ENCODE peak calls at places on chromosome 4, in seven cellular contexts. I is trophoblast cell, D is mesendoderm, Y is H9, J is IMR-90, W is H1, H is neuronal stem cell. E is an unnamed sample. For H3K27me3, the result is how much of the 10 kb centered on the place peaks cover.

GRCh38 chr4:67580577-67580976 is 22.1 kb downstream of the STAP1 start:
- DNase-seq in H (no peak), W (no peak), Y (no peak), J (no peak), D (no peak), I (no peak), E (no peak)

GRCh38 chr4:33104190-33104773 is 2384.1 kb downstream of the PCDH7 start:
- DNase-seq in J (no peak), I (peak), H (no peak), W (no peak), D (no peak), Y (no peak), E (peak)

GRCh38 chr4:13704020-13704419 is 76.5 kb upstream of the BOD1L1 start:
- DNase-seq in W (no peak), Y (no peak), D (no peak), H (no peak), J (no peak), I (no peak), E (no peak)

GRCh38 chr4:31156221-31156620 is 436.1 kb downstream of the PCDH7 start:
- DNase-seq in I (no peak), Y (no peak), H (no peak), J (no peak), D (no peak), W (no peak), E (no peak)

GRCh38 chr4:17189322-17189721 is 290.9 kb upstream of the LDB2 start:
- DNase-seq in H (no peak), Y (no peak), D (no peak), J (peak), I (no peak), W (no peak), E (peak)

GRCh38 chr4:6327220-6327917 is 57.7 kb downstream of the WFS1 start:
- DNase-seq in H (peak), W (peak), J (peak), I (peak), Y (peak), D (peak), E (peak)

GRCh38 chr4:80195441-80196139 is 1.7 kb upstream of the PRDM8 start:
- DNase-seq in Y (no peak), J (no peak), D (no peak), I (no peak), W (no peak), H (no peak), E (no peak)

GRCh38 chr4:151238477-151238876 is 38.5 kb upstream of the PRSS48 start:
- DNase-seq in H (no peak), W (no peak), D (no peak), Y (no peak), I (no peak), J (peak), E (no peak)

GRCh38 chr4:171817026-171817425 is 3.8 kb downstream of the GALNTL6 start:
- DNase-seq in J (no peak), I (no peak), D (no peak), H (no peak), W (no peak), Y (no peak), E (no peak)

GRCh38 chr4:180141734-180142133 is 2101.5 kb upstream of the TENM3 start:
- DNase-seq in Y (no peak), H (no peak), D (no peak), I (no peak), W (no peak), J (no peak), E (no peak)

GRCh38 chr4:26321326-26322276 is 787 bp downstream of the RBPJ start:
- DNase-seq in D (peak), W (no peak), J (peak), H (no peak), Y (peak), I (no peak), E (peak)

GRCh38 chr4:135371137-135371536 is 1169.5 kb upstream of the PABPC4L start:
- DNase-seq in Y (peak), D (peak), H (no peak), J (no peak), W (peak), I (no peak), E (no peak)

GRCh38 chr4:81781824-81782223 is 310.1 kb upstream of the RASGEF1B start:
- DNase-seq in W (no peak), J (no peak), Y (no peak), D (no peak), H (no peak), I (no peak), E (no peak)

GRCh38 chr4:182922551-182923284 is 5.5 kb upstream of the DCTD start:
- DNase-seq in D (no peak), I (no peak), Y (no peak), W (no peak), J (peak), H (no peak), E (peak)

GRCh38 chr4:175947117-175947722 is 118.4 kb upstream of the WDR17 start:
- DNase-seq in W (no peak), H (no peak), D (peak), Y (no peak), J (peak), I (no peak), E (peak)

GRCh38 chr4:48909697-48910096 is 3.1 kb upstream of the OCIAD2 start:
- DNase-seq in I (peak), H (peak), W (peak), Y (peak), J (peak), D (peak), E (peak)

GRCh38 chr4:72568959-72569718 is at the start of gene ADAMTS3:
- DNase-seq in D (peak), H (peak), W (peak), Y (peak), I (peak), J (peak), E (peak)

GRCh38 chr4:3320361-3321023 is 27.7 kb downstream of the RGS12 start:
- DNase-seq in J (no peak), W (no peak), I (no peak), D (no peak), Y (peak), H (no peak), E (no peak)

GRCh38 chr4:161803171-161803570 is 360.6 kb downstream of the FSTL5 start:
- DNase-seq in H (no peak), Y (no peak), W (no peak), J (no peak), I (no peak), D (no peak), E (no peak)

GRCh38 chr4:189090174-189090814 is 850.4 kb upstream of the FRG1 start:
- DNase-seq in I (no peak), J (peak), H (peak), W (no peak), Y (peak), D (peak), E (peak)

GRCh38 chr4:37073226-37073840 is 171.2 kb upstream of the NWD2 start:
- DNase-seq in H (no peak), W (no peak), I (peak), D (no peak), Y (no peak), J (no peak), E (no peak)

GRCh38 chr4:38177035-38177791 is 217.0 kb downstream of the PTTG2 start:
- DNase-seq in H (no peak), I (no peak), D (no peak), Y (no peak), W (no peak), J (peak), E (no peak)

GRCh38 chr4:185054257-185054656 is 36.0 kb downstream of the HELT start:
- DNase-seq in H (no peak), D (no peak), W (no peak), Y (no peak), J (no peak), I (no peak), E (no peak)
- H3K27me3 ChIP-seq in H (under half), D (under half), W (under half), Y (under half), J (under half), I (under half), E (under half)

DNA sequence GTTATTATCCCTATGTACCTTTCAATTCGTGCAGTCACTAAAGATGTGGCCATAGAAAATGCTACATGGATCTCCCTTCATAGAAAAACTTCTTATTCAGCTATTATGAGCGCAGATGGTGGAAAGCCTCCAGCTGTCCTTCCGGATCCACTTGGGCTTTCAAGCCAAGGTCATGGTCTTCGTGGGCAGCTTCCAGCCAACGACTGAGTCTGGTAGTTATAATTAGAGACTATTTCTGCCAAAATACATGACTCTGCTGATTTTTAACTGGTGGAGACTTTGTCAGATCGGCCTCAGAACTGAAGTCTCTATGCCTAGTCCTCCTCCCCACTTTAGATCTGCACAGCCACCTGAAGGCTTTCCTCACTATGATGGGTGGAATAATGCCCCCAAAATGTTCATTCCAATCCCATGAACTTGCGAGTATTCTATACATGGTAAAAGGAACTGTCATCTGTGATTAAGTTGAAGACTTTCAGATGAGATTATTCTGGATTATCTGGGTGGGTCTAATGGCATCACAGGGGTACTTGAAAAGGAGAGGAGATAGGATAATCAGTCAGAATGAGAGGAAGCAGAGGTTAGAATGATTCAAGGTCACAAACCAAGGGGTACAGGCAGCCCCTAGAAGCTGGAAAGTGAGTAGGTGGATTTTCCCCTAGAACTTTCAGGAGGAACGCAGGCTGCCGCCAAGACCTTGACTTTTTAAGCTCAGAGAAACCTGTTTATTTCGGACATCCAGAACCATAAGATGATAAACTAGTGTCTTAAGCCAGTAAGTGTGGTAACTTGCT is 171.1 kb upstream of the CXCL13 start:
- DNase-seq in I (no peak), Y (no peak), D (no peak), J (no peak), W (no peak), H (no peak), E (no peak)
- H2BK120ac ChIP-seq in I (no peak), Y (no peak), D (no peak), J (no peak), W (no peak), H (no peak), E (no peak)

DNA sequence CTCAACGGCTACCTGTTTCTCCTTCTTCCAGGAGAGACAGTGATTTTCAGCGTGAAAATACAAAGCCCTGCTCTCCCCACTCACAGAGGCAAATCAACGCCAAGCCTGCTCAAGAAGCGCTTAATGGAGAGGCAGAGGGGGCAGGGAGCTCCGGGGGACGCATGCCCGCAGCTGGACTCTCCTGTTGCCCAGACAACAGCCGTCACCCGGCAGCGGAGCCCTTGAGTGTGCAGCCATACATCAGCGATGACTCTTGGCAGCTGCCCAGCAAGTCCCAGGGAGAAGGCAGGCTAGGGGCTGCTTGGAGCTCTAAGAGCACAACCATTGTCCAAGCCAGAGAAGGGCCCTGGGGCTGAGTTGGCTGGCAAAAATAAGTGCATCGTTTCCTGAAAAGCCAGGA is 71.0 kb upstream of the AFAP1 start:
- DNase-seq in H (peak), Y (no peak), W (no peak), I (peak), D (no peak), J (peak), E (peak)
- H3K27me3 ChIP-seq in H (under half), Y (under half), W (under half), I (under half), D (under half), J (half or more), E (half or more)

DNA sequence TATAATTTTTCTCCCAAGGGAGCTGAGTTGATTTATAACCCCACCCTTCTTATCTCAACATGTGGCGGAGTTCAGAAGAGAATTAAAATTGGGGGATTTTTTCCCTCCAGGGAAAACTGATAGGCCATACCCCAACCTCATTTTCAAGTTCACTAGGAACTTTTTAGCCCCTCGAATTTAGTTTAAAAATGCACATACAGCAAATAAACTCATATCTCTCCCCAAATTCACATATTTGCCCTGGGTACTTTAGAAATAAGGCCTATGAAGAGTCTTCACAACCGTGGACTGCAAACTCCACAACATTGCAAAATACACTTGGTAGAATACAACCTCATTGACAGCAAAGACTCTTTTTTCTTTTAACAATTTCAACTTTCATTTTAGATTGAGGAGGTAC is 206.7 kb upstream of the LEF1 start:
- DNase-seq in H (no peak), J (no peak), W (no peak), Y (no peak), D (no peak), I (no peak), E (no peak)
- H2BK120ac ChIP-seq in H (no peak), J (no peak), W (no peak), Y (no peak), D (no peak), I (no peak), E (no peak)

GRCh38 chr4:70927502-70928139 is 25.5 kb downstream of the MOB1B start:
- DNase-seq in D (no peak), W (no peak), J (no peak), H (no peak), I (no peak), Y (no peak), E (no peak)

GRCh38 chr4:70932984-70933383 is 30.8 kb downstream of the MOB1B start:
- DNase-seq in J (no peak), I (no peak), D (no peak), H (no peak), Y (no peak), W (no peak), E (no peak)

GRCh38 chr4:70931359-70931758 is 29.2 kb downstream of the MOB1B start:
- DNase-seq in H (no peak), J (no peak), D (no peak), I (no peak), Y (no peak), W (no peak), E (no peak)

GRCh38 chr4:70935038-70935437 is 32.9 kb downstream of the MOB1B start:
- DNase-seq in W (no peak), H (no peak), I (peak), D (no peak), J (no peak), Y (no peak), E (no peak)

DNA sequence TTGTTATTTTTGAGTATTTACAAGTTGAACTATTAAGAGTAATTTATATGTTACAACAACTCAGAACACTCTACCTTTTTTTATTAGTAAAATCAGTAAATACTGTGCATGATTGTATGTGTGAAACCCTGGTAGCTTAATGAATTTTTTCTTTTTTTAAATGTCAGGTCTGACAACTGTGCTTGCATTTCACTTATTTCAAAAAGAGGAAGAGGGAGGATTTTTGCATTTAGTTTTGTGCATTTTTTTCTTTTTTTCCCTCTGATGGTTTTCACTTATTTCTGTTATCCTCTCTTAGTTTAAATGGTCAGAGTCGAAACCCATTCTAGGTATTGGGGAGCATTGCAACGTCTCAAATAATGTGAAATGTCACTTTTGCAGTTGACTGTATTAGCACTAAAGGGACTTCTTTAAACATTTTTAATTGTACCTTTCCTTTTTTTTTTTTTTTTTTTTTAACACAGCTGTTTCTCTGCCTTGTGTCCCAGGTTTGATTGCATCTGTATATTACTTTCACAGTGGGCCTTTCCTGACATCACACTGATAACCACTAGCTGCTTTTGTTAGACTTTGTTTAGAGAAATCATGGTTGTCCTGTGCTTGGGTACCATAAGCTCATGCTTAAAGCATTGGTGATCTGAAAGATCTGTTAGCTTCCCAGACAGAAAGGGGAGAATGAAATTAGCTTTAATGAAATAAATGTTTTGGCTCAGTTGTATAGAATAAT is 28.5 kb downstream of the MOB1B start:
- DNase-seq in H (no peak), Y (no peak), D (no peak), W (no peak), J (peak), I (no peak), E (no peak)
- H3K27me3 ChIP-seq in H (under half), Y (under half), D (under half), W (under half), J (under half), I (under half), E (under half)

GRCh38 chr4:85508654-85509053 is 33.7 kb downstream of the ARHGAP24 start:
- DNase-seq in I (peak), Y (no peak), H (no peak), W (no peak), J (no peak), D (peak), E (no peak)
- H2BK120ac ChIP-seq in I (no peak), Y (no peak), H (no peak), W (no peak), J (no peak), D (no peak), E (no peak)

DNA sequence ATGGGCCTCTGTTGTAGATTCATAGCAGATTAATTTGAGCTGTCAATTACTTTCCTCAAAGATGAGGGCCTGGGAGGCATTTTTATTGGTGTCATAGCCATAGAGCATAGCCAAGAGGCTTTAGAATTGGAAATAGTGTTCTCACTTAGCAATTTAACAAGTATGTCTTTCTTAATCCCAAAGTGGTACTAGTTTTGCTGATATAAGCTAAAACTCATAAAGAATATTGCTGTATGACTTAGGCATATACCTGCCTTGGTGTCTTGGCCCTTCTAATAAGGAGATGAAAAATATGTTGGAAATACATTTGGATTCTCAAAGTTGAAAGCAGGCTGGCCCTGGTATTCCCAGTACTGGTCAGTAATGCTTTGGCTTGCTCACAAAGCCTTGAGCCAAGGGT is 221.5 kb upstream of the CXCL13 start:
- DNase-seq in J (no peak), Y (no peak), D (no peak), H (no peak), I (no peak), W (no peak), E (no peak)
- H3K27me3 ChIP-seq in J (under half), Y (under half), D (under half), H (under half), I (under half), W (under half), E (half or more)

GRCh38 chr4:74501579-74501978 is 56.6 kb downstream of the AREG start:
- DNase-seq in D (no peak), I (no peak), H (no peak), J (peak), Y (no peak), W (no peak), E (peak)

GRCh38 chr4:74499986-74500781 is 55.2 kb downstream of the AREG start:
- DNase-seq in H (no peak), Y (no peak), I (no peak), D (no peak), J (peak), W (no peak), E (peak)

GRCh38 chr4:74504212-74504611 is 59.3 kb downstream of the AREG start:
- DNase-seq in H (no peak), W (no peak), Y (no peak), J (peak), I (no peak), D (no peak), E (peak)

DNA sequence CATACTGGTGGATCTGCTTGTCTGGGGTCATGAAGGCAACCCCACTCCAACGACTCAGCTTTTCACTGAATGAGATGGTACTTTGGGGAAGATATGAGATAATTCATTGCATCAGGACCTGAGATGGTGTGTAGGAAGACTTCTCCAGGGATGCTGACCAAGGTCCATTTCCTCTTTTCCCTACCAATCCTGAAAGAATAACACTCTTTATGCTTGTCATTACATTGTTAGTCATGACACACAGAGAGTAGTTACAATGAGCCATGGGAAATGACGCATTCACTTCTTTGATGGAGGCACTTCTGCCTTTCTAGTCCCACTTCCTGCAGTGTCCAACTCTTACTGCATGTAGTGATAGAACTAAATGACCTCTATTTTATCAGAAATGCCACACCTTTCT is 58.6 kb downstream of the AREG start:
- DNase-seq in D (no peak), W (no peak), I (no peak), Y (no peak), H (no peak), J (peak), E (peak)
- H2BK120ac ChIP-seq in D (no peak), W (no peak), I (no peak), Y (no peak), H (no peak), J (peak), E (peak)